ENCODE peak calls at places on chromosomes 11 and 22, in four cellular contexts. M, I, V and F are unnamed samples.

GRCh38 chr11:15826826-15827225 is 529.5 kb downstream of the SOX6 start:
- DNase-seq in M (peak), I (no peak), V (no peak), F (peak)

GRCh38 chr11:12211331-12212065 is 101.1 kb downstream of the MICAL2 start:
- DNase-seq in M (no peak), I (no peak), V (no peak), F (no peak)

GRCh38 chr22:46783721-46784120 is 21.3 kb downstream of the TBC1D22A start:
- DNase-seq in M (no peak), I (no peak), V (no peak), F (no peak)

GRCh38 chr11:132559371-132560036 is 972.8 kb downstream of the OPCML start:
- DNase-seq in M (no peak), I (peak), V (no peak), F (no peak)

GRCh38 chr11:7551571-7551970 is 37.8 kb downstream of the PPFIBP2 start:
- DNase-seq in M (no peak), I (peak), V (no peak), F (peak)

GRCh38 chr11:6077723-6078122 is 29.8 kb upstream of the OR56B4 start:
- DNase-seq in M (no peak), I (no peak), V (no peak), F (no peak)

GRCh38 chr11:78228467-78228866 is 39.7 kb downstream of the USP35 start:
- DNase-seq in M (peak), I (peak), V (no peak), F (peak)

GRCh38 chr11:114270531-114271270 is 25.5 kb upstream of the NNMT start:
- DNase-seq in M (no peak), I (no peak), V (no peak), F (no peak)

GRCh38 chr11:130241697-130242096 is 73.0 kb downstream of the ZBTB44 start:
- DNase-seq in M (no peak), I (no peak), V (no peak), F (no peak)

GRCh38 chr11:61338783-61339489 is 5.9 kb downstream of the TKFC start:
- DNase-seq in M (no peak), I (no peak), V (peak), F (no peak)

GRCh38 chr11:10326080-10326964 is 21.4 kb downstream of the ADM start:
- DNase-seq in M (peak), I (peak), V (peak), F (peak)

GRCh38 chr11:65651589-65652510 is 10.9 kb downstream of the RELA start:
- DNase-seq in M (no peak), I (peak), V (peak), F (peak)

GRCh38 chr11:70761094-70761905 is 363.0 kb downstream of the CTTN start:
- DNase-seq in M (no peak), I (no peak), V (no peak), F (no peak)

GRCh38 chr22:46614070-46614931 is 5.9 kb upstream of the GRAMD4 start:
- DNase-seq in M (no peak), I (no peak), V (no peak), F (no peak)

GRCh38 chr11:114243461-114244372 is 52.5 kb upstream of the NNMT start:
- DNase-seq in M (no peak), I (no peak), V (peak), F (no peak)

GRCh38 chr11:70463478-70464255 is 65.3 kb downstream of the CTTN start:
- DNase-seq in M (no peak), I (no peak), V (no peak), F (no peak)

GRCh38 chr11:70111269-70112016 is 33.3 kb downstream of the ANO1 start:
- DNase-seq in M (peak), I (peak), V (no peak), F (peak)

GRCh38 chr22:34135749-34136148 is 215.5 kb upstream of the LARGE1 start:
- DNase-seq in M (no peak), I (no peak), V (no peak), F (no peak)

GRCh38 chr11:76604652-76605241 is 65.8 kb downstream of the LRRC32 start:
- DNase-seq in M (peak), I (peak), V (peak), F (peak)

GRCh38 chr11:3942956-3943497 is 87.6 kb downstream of the STIM1 start:
- DNase-seq in M (no peak), I (no peak), V (no peak), F (peak)

GRCh38 chr11:45161252-45162063 is 15.0 kb downstream of the PRDM11 start:
- DNase-seq in M (no peak), I (no peak), V (peak), F (no peak)

GRCh38 chr11:100791873-100792272 is 104.8 kb downstream of the ARHGAP42 start:
- DNase-seq in M (no peak), I (no peak), V (no peak), F (no peak)

GRCh38 chr22:11616811-11617210 is 3911.2 kb upstream of the OR11H1 start:
- DNase-seq in M (no peak), I (no peak), V (no peak), F (no peak)

GRCh38 chr22:22721681-22722309 is 77.4 kb downstream of the GGTLC2 start:
- DNase-seq in M (no peak), I (peak), V (no peak), F (peak)

DNA sequence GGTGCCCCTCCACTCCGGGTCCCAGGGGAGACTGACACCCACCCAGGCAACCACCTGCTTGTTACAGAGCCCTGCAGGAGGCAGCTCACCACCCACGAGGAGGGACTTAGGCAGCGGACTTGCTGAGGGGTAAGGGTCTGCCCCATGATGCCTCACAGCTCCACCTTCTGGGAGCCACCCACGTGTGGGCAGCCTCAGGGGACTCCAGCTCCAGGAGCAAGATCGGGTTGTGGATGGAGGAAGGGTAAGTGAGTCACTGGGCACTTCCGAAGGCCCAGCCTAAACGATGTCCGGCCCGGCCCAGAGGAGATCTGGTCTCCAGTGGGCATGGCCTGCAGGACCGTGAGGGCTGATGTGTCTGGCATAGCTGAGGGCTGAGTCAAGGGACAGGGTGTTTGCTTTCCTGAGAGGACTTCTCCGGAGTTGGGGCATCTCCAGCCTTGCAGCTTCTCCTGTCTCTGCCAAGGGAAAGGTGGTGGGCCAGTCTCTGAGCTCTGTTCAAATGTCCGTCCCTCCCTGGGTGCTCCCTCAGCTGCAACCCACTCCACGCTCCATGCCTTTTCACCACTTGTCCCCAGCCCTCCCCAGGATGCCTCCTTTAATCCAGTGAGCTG is 32.3 kb upstream of the P2RY2 start:
- DNase-seq in M (no peak), I (peak), V (peak), F (peak)
- H3K4me3 ChIP-seq in M (no peak), I (no peak), V (no peak), F (no peak)

GRCh38 chr11:115627666-115628460 is 123.6 kb upstream of the CADM1 start:
- DNase-seq in M (no peak), I (no peak), V (no peak), F (no peak)

GRCh38 chr11:115626414-115626813 is 122.2 kb upstream of the CADM1 start:
- DNase-seq in M (no peak), I (peak), V (no peak), F (no peak)

GRCh38 chr11:115623021-115623451 is 118.8 kb upstream of the CADM1 start:
- DNase-seq in M (peak), I (peak), V (peak), F (peak)

GRCh38 chr11:115627071-115627470 is 122.9 kb upstream of the CADM1 start:
- DNase-seq in M (no peak), I (no peak), V (no peak), F (no peak)

GRCh38 chr11:115624065-115624464 is 119.8 kb upstream of the CADM1 start:
- DNase-seq in M (no peak), I (no peak), V (no peak), F (no peak)
- TF ChIP-seq CTCF in M (no peak), I (peak), V (no peak), F (no peak)

GRCh38 chr22:37237371-37238268 is 6.4 kb downstream of the RAC2 start:
- DNase-seq in M (no peak), I (peak), V (peak), F (no peak)
- H3K4me3 ChIP-seq in M (no peak), I (no peak), V (no peak), F (no peak)

DNA sequence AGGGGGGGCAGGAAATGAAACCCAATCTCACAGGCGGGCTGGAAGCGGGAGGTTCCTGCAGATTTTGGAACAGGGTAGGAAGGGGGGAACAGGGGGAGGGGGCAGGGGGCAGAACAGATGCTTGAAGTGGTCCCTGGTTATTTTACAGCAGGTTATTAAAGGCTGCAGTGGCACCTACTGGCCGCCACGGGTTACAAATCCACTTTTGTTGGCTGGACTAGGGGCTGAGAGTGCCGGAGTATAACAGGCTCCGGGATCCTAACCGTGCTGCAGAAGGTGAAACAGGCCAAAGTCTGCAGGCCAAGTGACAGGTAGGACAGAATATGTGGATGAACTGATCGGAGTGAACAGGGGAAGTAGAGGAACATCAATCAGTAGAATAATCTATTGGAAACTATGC is 2.5 kb downstream of the ROBO3 start:
- DNase-seq in M (no peak), I (peak), V (peak), F (peak)
- TF ChIP-seq CTCF in M (peak), I (peak), V (no peak), F (peak)